ENCODE peak calls at places on chromosome 3, in five cellular contexts. P, C, T, H and U are unnamed samples.

GRCh38 chr3:47607335-47607734 is 28.7 kb upstream of the CSPG5 start:
- DNase-seq in P (no peak), C (no peak), T (no peak), H (no peak), U (no peak)

GRCh38 chr3:187946031-187946691 is 200.9 kb upstream of the BCL6 start:
- DNase-seq in P (peak; percentile 4), C (no peak), T (peak; percentile 29), H (no peak), U (no peak)

GRCh38 chr3:58217209-58217811 is 6.5 kb upstream of the DNASE1L3 start:
- DNase-seq in P (peak; percentile 51), C (peak; percentile 58), T (peak; percentile 77), H (peak; percentile 77), U (peak; percentile 74)

GRCh38 chr3:144052275-144052674 is 80.7 kb downstream of the DIPK2A start:
- DNase-seq in P (no peak), C (no peak), T (no peak), H (no peak), U (no peak)

GRCh38 chr3:72694398-72694797 is 153.8 kb downstream of the SHQ1 start:
- DNase-seq in P (no peak), C (no peak), T (peak; percentile 38), H (no peak), U (no peak)

GRCh38 chr3:180744226-180744625 is 64.9 kb upstream of the CCDC39 start:
- DNase-seq in P (no peak), C (no peak), T (no peak), H (no peak), U (no peak)

GRCh38 chr3:135766113-135766512 is 199.4 kb upstream of the PPP2R3A start:
- DNase-seq in P (no peak), C (no peak), T (no peak), H (no peak), U (no peak)

GRCh38 chr3:120894285-120894684 is 13.7 kb upstream of the STXBP5L start:
- DNase-seq in P (no peak), C (peak; percentile 43), T (peak; percentile 3), H (no peak), U (peak; percentile 43)